ENCODE peak calls at places on chromosomes 1 and 21, in nine cellular contexts. P, Y, L, H, O, V, M, J and B are unnamed samples.

GRCh38 chr1:67580671-67581403 is 104.2 kb upstream of the GADD45A start:
- DNase-seq in O (no peak), P (no peak), L (no peak), J (no peak), H (no peak), V (no peak), M (no peak), Y (no peak), B (no peak)

GRCh38 chr1:240314845-240315746 is 223.4 kb downstream of the FMN2 start:
- DNase-seq in V (no peak), M (no peak), H (no peak), J (no peak), P (no peak), O (no peak), Y (no peak), L (peak), B (no peak)

GRCh38 chr21:36040389-36040788 is 19.9 kb downstream of the SETD4 start:
- DNase-seq in P (no peak), J (no peak), L (no peak), M (no peak), Y (no peak), H (no peak), V (no peak), O (no peak), B (no peak)

GRCh38 chr1:28326505-28326904 is 2.3 kb upstream of the MED18 start:
- DNase-seq in J (no peak), O (no peak), V (no peak), Y (no peak), P (no peak), H (no peak), L (no peak), M (no peak), B (no peak)

GRCh38 chr21:37166733-37167132 is 93.7 kb downstream of the TTC3 start:
- DNase-seq in H (no peak), Y (no peak), L (no peak), J (no peak), M (no peak), P (peak), V (no peak), O (peak), B (no peak)

GRCh38 chr1:168691541-168691940 is 37.5 kb downstream of the DPT start:
- DNase-seq in V (no peak), J (no peak), L (no peak), O (no peak), M (no peak), Y (no peak), P (no peak), H (no peak), B (no peak)

GRCh38 chr1:52558941-52559340 is 6.0 kb upstream of the TUT4 start:
- DNase-seq in J (no peak), L (no peak), H (no peak), O (no peak), P (no peak), V (no peak), M (peak), Y (no peak), B (no peak)

GRCh38 chr21:45618846-45619485 is 24.6 kb upstream of the PCBP3 start:
- DNase-seq in P (no peak), Y (no peak), O (no peak), J (no peak), V (no peak), H (no peak), L (no peak), M (no peak), B (no peak)

GRCh38 chr21:35528109-35529042 is 479.3 kb upstream of the RUNX1 start:
- DNase-seq in H (no peak), O (no peak), L (no peak), Y (peak), P (no peak), J (no peak), M (no peak), V (peak), B (peak)

GRCh38 chr1:160865316-160865715 is 2.6 kb upstream of the CD244 start:
- DNase-seq in H (no peak), L (no peak), Y (no peak), J (no peak), P (no peak), O (no peak), V (no peak), M (no peak), B (no peak)

GRCh38 chr1:94126651-94127050 is 5.7 kb upstream of the ABCA4 start:
- DNase-seq in H (no peak), O (no peak), M (no peak), P (no peak), Y (no peak), J (no peak), L (no peak), V (no peak), B (no peak)

GRCh38 chr1:6743189-6744101 is 41.8 kb upstream of the CAMTA1 start:
- DNase-seq in M (no peak), O (peak), Y (no peak), H (no peak), V (no peak), J (peak), P (no peak), L (peak), B (peak)

GRCh38 chr1:112524251-112524650 is 15.5 kb downstream of the WNT2B start:
- DNase-seq in P (no peak), J (no peak), Y (no peak), L (no peak), O (peak), V (no peak), H (peak), M (no peak), B (peak)

GRCh38 chr1:168834225-168834872 is 105.3 kb upstream of the DPT start:
- DNase-seq in P (no peak), M (no peak), J (no peak), O (peak), V (no peak), L (no peak), Y (no peak), H (no peak), B (no peak)

GRCh38 chr21:26732442-26733221 is 112.6 kb downstream of the ADAMTS1 start:
- DNase-seq in Y (peak), H (peak), L (no peak), M (no peak), J (peak), V (no peak), P (peak), O (peak), B (no peak)

GRCh38 chr1:203629509-203630082 is 3.0 kb downstream of the ATP2B4 start:
- DNase-seq in J (peak), O (peak), H (peak), P (no peak), L (no peak), V (peak), Y (peak), M (peak), B (peak)

GRCh38 chr1:33727310-33727709 is 136.6 kb upstream of the HMGB4 start:
- DNase-seq in O (no peak), P (no peak), L (no peak), V (no peak), M (no peak), Y (no peak), H (no peak), J (no peak), B (no peak)

GRCh38 chr1:74245168-74245753 is 10.1 kb downstream of the TNNI3K start:
- DNase-seq in O (no peak), H (no peak), Y (no peak), L (no peak), M (no peak), P (no peak), J (no peak), V (no peak), B (no peak)

GRCh38 chr21:46326110-46326703 is 2.3 kb downstream of the PCNT start:
- DNase-seq in H (no peak), J (no peak), Y (no peak), O (no peak), V (no peak), P (no peak), L (no peak), M (peak), B (no peak)